ENCODE peak calls at places on chromosomes 4 and X, in nine cellular contexts. Y is ovary; H is activated naive CD4-positive, alpha-beta T cell treated with anti-CD3 and anti-CD28 coated beads, Interleukin-2, amount 50 U/mL, for 72 hours; A is stimulated activated CD4-positive, alpha-beta T cell treated with anti-CD3 and anti-CD28 coated beads, Interleukin-1b, Interleukin-23, amount 100 ng/mL, for 24 hours; K is fibroblast of mammary gland; J is stimulated activated CD8-positive, alpha-beta memory T cell treated with anti-CD3 and anti-CD28 coated beads, Interleukin-15, amount 100 ng/mL, for 1 hour; L is stimulated activated naive CD8-positive, alpha-beta T cell treated with anti-CD3 and anti-CD28 coated beads, Interleukin-15, Interleukin-2, amounts not matched to agents 100 U/mL and 50 U/mL, for 24 hours; M is left colon; I is mesenteric fat pad. V is an unnamed sample.

GRCh38 chrX:1281511-1281910 is 12.9 kb downstream of the CSF2RA start:
- DNase-seq in Y (no peak), H (no peak), A (no peak), K (peak), J (no peak), L (no peak), M (no peak), I (no peak), V (no peak)

GRCh38 chr4:109434793-109435080 is 1.1 kb downstream of the SEC24B start:
- DNase-seq in Y (no peak), H (no peak), A (no peak), K (peak), J (no peak), L (no peak), M (no peak), I (no peak), V (no peak)

GRCh38 chr4:43330288-43330687 is 437.8 kb downstream of the GRXCR1 start:
- DNase-seq in Y (no peak), H (no peak), A (no peak), K (peak), J (no peak), L (no peak), M (no peak), I (no peak), V (no peak)

GRCh38 chr4:43089730-43090129 is 197.2 kb downstream of the GRXCR1 start:
- DNase-seq in Y (no peak), H (no peak), A (no peak), K (peak), J (no peak), L (no peak), M (no peak), I (no peak), V (no peak)

GRCh38 chrX:13235930-13236329 is 83.9 kb downstream of the ATXN3L start:
- DNase-seq in Y (no peak), H (no peak), A (no peak), K (no peak), J (no peak), L (no peak), M (no peak), I (no peak), V (no peak)

GRCh38 chrX:149877636-149878035 is 3.3 kb upstream of the MAGEA8 start:
- DNase-seq in Y (no peak), H (no peak), A (no peak), K (peak), J (no peak), L (no peak), M (no peak), I (no peak), V (no peak)

GRCh38 chr4:75672461-75673026 is 667 bp downstream of the G3BP2 start:
- DNase-seq in Y (peak), H (peak), A (peak), K (peak), J (peak), L (peak), M (peak), I (peak), V (peak)

GRCh38 chr4:127788517-127788916 is 6.4 kb downstream of the HSPA4L start:
- DNase-seq in Y (no peak), H (no peak), A (no peak), K (peak), J (no peak), L (no peak), M (no peak), I (no peak), V (no peak)

GRCh38 chrX:48617542-48618340 is 20.4 kb downstream of the WDR13 start:
- DNase-seq in Y (no peak), H (no peak), A (no peak), K (peak), J (no peak), L (no peak), M (no peak), I (peak), V (peak)

GRCh38 chr4:151940290-151940689 is 179.5 kb upstream of the GATB start:
- DNase-seq in Y (no peak), H (no peak), A (no peak), K (no peak), J (no peak), L (no peak), M (no peak), I (no peak), V (no peak)

GRCh38 chr4:62533573-62533972 is 1333.4 kb downstream of the ADGRL3 start:
- DNase-seq in Y (no peak), H (no peak), A (no peak), K (no peak), J (no peak), L (no peak), M (no peak), I (no peak), V (no peak)

GRCh38 chr4:687048-687974 is 1.6 kb downstream of the SLC49A3 start:
- DNase-seq in Y (no peak), H (no peak), A (no peak), K (peak), J (no peak), L (no peak), M (peak), I (peak), V (peak)

GRCh38 chr4:79298484-79298883 is 27.4 kb downstream of the NAA11 start:
- DNase-seq in Y (no peak), H (no peak), A (no peak), K (no peak), J (no peak), L (no peak), M (no peak), I (no peak), V (peak)

GRCh38 chr4:158523990-158524545 is 2.4 kb downstream of the RXFP1 start:
- DNase-seq in Y (no peak), H (no peak), A (no peak), K (no peak), J (no peak), L (no peak), M (no peak), I (no peak), V (no peak)

GRCh38 chrX:123854329-123854728 is 5.5 kb upstream of the XIAP start:
- DNase-seq in Y (no peak), H (no peak), A (no peak), K (peak), J (no peak), L (no peak), M (no peak), I (no peak), V (no peak)

GRCh38 chrX:40922307-40922706 is 162.9 kb upstream of the USP9X start:
- DNase-seq in Y (no peak), H (no peak), A (no peak), K (peak), J (no peak), L (no peak), M (no peak), I (no peak), V (no peak)

GRCh38 chrX:55450259-55450658 is 1.7 kb upstream of the MAGEH1 start:
- DNase-seq in Y (no peak), H (no peak), A (no peak), K (peak), J (no peak), L (no peak), M (no peak), I (no peak), V (no peak)

GRCh38 chrX:140724337-140725105 is 15.0 kb downstream of the LINC00632 start:
- DNase-seq in Y (no peak), H (no peak), A (no peak), K (peak), J (no peak), L (no peak), M (no peak), I (no peak), V (no peak)

GRCh38 chr4:54837576-54838140 is 179.9 kb downstream of the KIT start:
- DNase-seq in Y (no peak), H (no peak), A (no peak), K (peak), J (no peak), L (no peak), M (no peak), I (no peak), V (no peak)

GRCh38 chr4:40548256-40548655 is 81.4 kb downstream of the RBM47 start:
- DNase-seq in Y (no peak), H (no peak), A (no peak), K (peak), J (no peak), L (no peak), M (no peak), I (no peak), V (no peak)

V was measured in cardiac septum.